ENCODE peak calls at places on chromosomes 13 and 19, in seven cellular contexts. K is hepatocyte, U is choroid plexus epithelial cell, J is upper lobe of left lung, G is ovary, Q is lower leg skin, R is colonic mucosa. F is an unnamed sample.

GRCh38 chr13:77449265-77449664 is 86.2 kb upstream of the SCEL start:
- DNase-seq in K (no peak), U (no peak), J (no peak), G (no peak), Q (no peak), R (no peak), F (no peak)

GRCh38 chr13:57631607-57632275 is at the start of gene PCDH17:
- DNase-seq in K (peak), U (peak), J (no peak), G (no peak), Q (no peak), R (no peak), F (no peak)

GRCh38 chr19:5624154-5624663 is 1.3 kb downstream of the SAFB start:
- DNase-seq in K (peak), U (peak), J (peak), G (peak), Q (peak), R (peak), F (peak)

GRCh38 chr19:39067104-39067503 is 17.1 kb upstream of the ACP7 start:
- DNase-seq in K (no peak), U (no peak), J (no peak), G (no peak), Q (no peak), R (no peak), F (no peak)

GRCh38 chr19:40612831-40613668 is 11.9 kb downstream of the LTBP4 start:
- DNase-seq in K (peak), U (peak), J (peak), G (peak), Q (peak), R (peak), F (no peak)

GRCh38 chr13:81394605-81395004 is 1053.7 kb upstream of the SPRY2 start:
- DNase-seq in K (peak), U (no peak), J (no peak), G (no peak), Q (no peak), R (no peak), F (no peak)

GRCh38 chr19:23403024-23403423 is 7.8 kb upstream of the ZNF91 start:
- DNase-seq in K (peak), U (no peak), J (no peak), G (no peak), Q (no peak), R (no peak), F (no peak)

GRCh38 chr13:34913040-34913439 is 29.0 kb upstream of the NBEA start:
- DNase-seq in K (peak), U (peak), J (no peak), G (no peak), Q (no peak), R (no peak), F (peak)

GRCh38 chr13:53953205-53953604 is 924.6 kb downstream of the OLFM4 start:
- DNase-seq in K (no peak), U (no peak), J (no peak), G (no peak), Q (no peak), R (no peak), F (no peak)

GRCh38 chr13:78593129-78593528 is 10.2 kb downstream of the POU4F1 start:
- DNase-seq in K (no peak), U (no peak), J (no peak), G (no peak), Q (no peak), R (no peak), F (no peak)

GRCh38 chr13:53821632-53822031 is 793.0 kb downstream of the OLFM4 start:
- DNase-seq in K (no peak), U (no peak), J (no peak), G (no peak), Q (no peak), R (no peak), F (peak)

GRCh38 chr19:37074819-37075362 is 3.3 kb upstream of the ZNF420 start:
- DNase-seq in K (no peak), U (no peak), J (no peak), G (no peak), Q (no peak), R (no peak), F (no peak)

GRCh38 chr19:11482384-11483050 is 1.7 kb upstream of the ELAVL3 start:
- DNase-seq in K (peak), U (peak), J (peak), G (peak), Q (peak), R (peak), F (peak)

GRCh38 chr13:37225414-37226047 is 120.1 kb upstream of the CSNK1A1L start:
- DNase-seq in K (no peak), U (peak), J (no peak), G (no peak), Q (no peak), R (no peak), F (no peak)

GRCh38 chr13:105630411-105630810 is 905.1 kb downstream of the EFNB2 start:
- DNase-seq in K (no peak), U (no peak), J (no peak), G (no peak), Q (no peak), R (no peak), F (no peak)

GRCh38 chr19:15836345-15836594 is 20.8 kb upstream of the OR10H1 start:
- DNase-seq in K (no peak), U (peak), J (no peak), G (no peak), Q (no peak), R (no peak), F (no peak)

GRCh38 chr13:54513254-54513653 is 1484.6 kb downstream of the OLFM4 start:
- DNase-seq in K (no peak), U (no peak), J (no peak), G (no peak), Q (no peak), R (no peak), F (no peak)

GRCh38 chr19:10760268-10760944 is 42.5 kb downstream of the DNM2 start:
- DNase-seq in K (peak), U (no peak), J (no peak), G (no peak), Q (no peak), R (no peak), F (peak)

GRCh38 chr19:47228168-47228936 is 2.6 kb downstream of the BBC3 start:
- DNase-seq in K (peak), U (no peak), J (peak), G (peak), Q (peak), R (peak), F (no peak)

GRCh38 chr19:46716013-46716671 is 772 bp downstream of the PRKD2 start:
- DNase-seq in K (peak), U (no peak), J (no peak), G (no peak), Q (no peak), R (peak), F (no peak)

GRCh38 chr13:49652691-49653305 is 24.5 kb downstream of the ARL11 start:
- DNase-seq in K (peak), U (peak), J (no peak), G (no peak), Q (no peak), R (peak), F (peak)

GRCh38 chr13:81140675-81141074 is 799.7 kb upstream of the SPRY2 start:
- DNase-seq in K (no peak), U (no peak), J (no peak), G (no peak), Q (no peak), R (no peak), F (no peak)

GRCh38 chr19:50728084-50728737 is 5.0 kb downstream of the CLEC11A start:
- DNase-seq in K (peak), U (peak), J (peak), G (peak), Q (peak), R (peak), F (no peak)

GRCh38 chr13:36526897-36527296 is 94.6 kb downstream of the CCNA1 start:
- DNase-seq in K (no peak), U (no peak), J (peak), G (no peak), Q (no peak), R (no peak), F (peak)

GRCh38 chr13:43567608-43568007 is 219.2 kb downstream of the ENOX1 start:
- DNase-seq in K (no peak), U (peak), J (no peak), G (no peak), Q (no peak), R (no peak), F (peak)

GRCh38 chr13:85654227-85654626 is 145.0 kb downstream of the SLITRK6 start:
- DNase-seq in K (no peak), U (no peak), J (no peak), G (no peak), Q (no peak), R (no peak), F (peak)

GRCh38 chr13:79398915-79399314 is 7.1 kb downstream of the RBM26 start:
- DNase-seq in K (no peak), U (peak), J (no peak), G (no peak), Q (no peak), R (no peak), F (peak)

GRCh38 chr13:30735025-30735967 is at the start of gene ALOX5AP:
- DNase-seq in K (no peak), U (peak), J (peak), G (no peak), Q (no peak), R (no peak), F (no peak)

GRCh38 chr19:5680083-5680436 is 256 bp downstream of the MICOS13 start:
- DNase-seq in K (peak), U (peak), J (peak), G (no peak), Q (peak), R (no peak), F (no peak)

GRCh38 chr19:45630463-45630862 is 8.7 kb downstream of the EML2 start:
- DNase-seq in K (peak), U (peak), J (no peak), G (no peak), Q (no peak), R (no peak), F (peak)

GRCh38 chr13:94674609-94675348 is 37.6 kb downstream of the SOX21 start:
- DNase-seq in K (peak), U (peak), J (peak), G (no peak), Q (no peak), R (peak), F (peak)

GRCh38 chr13:21580736-21581135 is 23.2 kb downstream of the MICU2 start:
- DNase-seq in K (no peak), U (no peak), J (no peak), G (no peak), Q (no peak), R (no peak), F (no peak)
- H3K4me3 ChIP-seq in K (no peak), U (no peak), J (no peak), G (no peak), Q (no peak), R (no peak), F (no peak)

GRCh38 chr19:35115538-35115951 is at the start of gene FXYD3:
- DNase-seq in K (no peak), U (no peak), J (no peak), G (no peak), Q (no peak), R (peak), F (peak)
- H3K4me3 ChIP-seq in K (peak), U (no peak), J (peak), G (peak), Q (peak), R (peak), F (peak)

GRCh38 chr13:19345158-19345557 is 163.5 kb upstream of the TUBA3C start:
- DNase-seq in K (no peak), U (no peak), J (no peak), G (no peak), Q (no peak), R (no peak), F (no peak)
- H3K4me3 ChIP-seq in K (no peak), U (no peak), J (no peak), G (no peak), Q (no peak), R (no peak), F (no peak)

GRCh38 chr19:2983351-2984195 is 6.2 kb downstream of the TLE6 start:
- DNase-seq in K (peak), U (peak), J (peak), G (peak), Q (peak), R (peak), F (peak)
- H3K4me3 ChIP-seq in K (no peak), U (peak), J (peak), G (peak), Q (no peak), R (no peak), F (peak)

DNA sequence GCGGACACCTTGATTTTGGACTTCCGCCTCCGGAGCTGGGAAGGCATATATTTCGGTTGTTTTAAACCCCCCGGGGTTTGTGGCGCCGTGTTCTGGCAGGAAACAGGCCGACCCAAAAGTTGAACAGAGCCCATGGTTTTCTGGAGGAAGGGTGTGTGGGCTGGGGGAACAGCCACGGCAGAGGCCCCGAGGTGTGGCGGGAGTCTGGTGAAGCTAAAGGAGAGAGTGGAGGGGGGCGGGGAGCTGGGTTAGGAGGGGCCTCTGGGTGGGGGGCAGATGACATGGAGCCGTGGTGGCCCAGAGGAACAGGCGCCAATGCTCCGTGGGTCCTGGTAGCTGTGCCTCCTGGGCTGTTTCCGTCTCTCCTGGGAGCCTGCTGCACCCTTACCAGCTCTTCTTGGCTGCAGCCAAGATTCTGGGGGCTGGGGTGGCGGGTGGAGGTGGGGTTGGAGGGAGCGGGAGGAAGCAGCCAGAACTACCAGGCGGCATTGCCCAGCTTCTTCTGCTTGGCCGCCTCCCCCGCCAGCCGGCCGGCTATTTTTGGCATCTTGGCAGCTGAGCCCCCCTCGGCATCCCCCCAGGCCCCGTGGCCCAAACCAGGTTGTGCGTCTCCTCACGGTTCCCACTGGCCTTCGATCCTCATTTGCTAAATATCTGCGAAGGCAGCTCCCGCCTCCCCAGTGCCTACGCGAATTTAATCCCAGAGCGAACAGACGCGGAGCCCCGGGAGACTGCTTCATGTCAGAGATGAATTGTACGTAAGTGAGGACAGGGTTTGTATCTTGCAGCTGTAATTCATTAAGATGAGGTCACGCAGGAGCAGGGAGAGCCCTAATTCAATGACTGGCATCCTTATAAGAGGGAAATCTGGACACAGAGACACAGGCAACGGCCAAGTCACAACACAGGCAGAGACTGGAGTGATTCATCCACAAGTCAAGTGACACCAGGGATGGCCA is 12.7 kb upstream of the PEAK3 start:
- DNase-seq in K (no peak), U (peak), J (no peak), G (no peak), Q (no peak), R (no peak), F (no peak)
- H3K4me3 ChIP-seq in K (no peak), U (no peak), J (no peak), G (no peak), Q (no peak), R (no peak), F (no peak)

GRCh38 chr19:18589380-18590272 is 1.0 kb downstream of the REX1BD start:
- DNase-seq in K (peak), U (peak), J (peak), G (peak), Q (peak), R (peak), F (peak)

GRCh38 chr19:18587561-18587960 is 1.0 kb upstream of the REX1BD start:
- DNase-seq in K (no peak), U (no peak), J (no peak), G (no peak), Q (peak), R (no peak), F (no peak)

GRCh38 chr19:18588611-18589379 is at the start of gene REX1BD:
- DNase-seq in K (peak), U (peak), J (peak), G (peak), Q (peak), R (peak), F (peak)

GRCh38 chr19:18586311-18586710 is 2.3 kb upstream of the REX1BD start:
- DNase-seq in K (no peak), U (no peak), J (no peak), G (no peak), Q (no peak), R (no peak), F (no peak)

GRCh38 chr19:18587962-18588610 is 512 bp upstream of the REX1BD start:
- DNase-seq in K (no peak), U (no peak), J (no peak), G (no peak), Q (peak), R (no peak), F (no peak)
- H3K4me3 ChIP-seq in K (peak), U (peak), J (peak), G (peak), Q (peak), R (peak), F (peak)

DNA sequence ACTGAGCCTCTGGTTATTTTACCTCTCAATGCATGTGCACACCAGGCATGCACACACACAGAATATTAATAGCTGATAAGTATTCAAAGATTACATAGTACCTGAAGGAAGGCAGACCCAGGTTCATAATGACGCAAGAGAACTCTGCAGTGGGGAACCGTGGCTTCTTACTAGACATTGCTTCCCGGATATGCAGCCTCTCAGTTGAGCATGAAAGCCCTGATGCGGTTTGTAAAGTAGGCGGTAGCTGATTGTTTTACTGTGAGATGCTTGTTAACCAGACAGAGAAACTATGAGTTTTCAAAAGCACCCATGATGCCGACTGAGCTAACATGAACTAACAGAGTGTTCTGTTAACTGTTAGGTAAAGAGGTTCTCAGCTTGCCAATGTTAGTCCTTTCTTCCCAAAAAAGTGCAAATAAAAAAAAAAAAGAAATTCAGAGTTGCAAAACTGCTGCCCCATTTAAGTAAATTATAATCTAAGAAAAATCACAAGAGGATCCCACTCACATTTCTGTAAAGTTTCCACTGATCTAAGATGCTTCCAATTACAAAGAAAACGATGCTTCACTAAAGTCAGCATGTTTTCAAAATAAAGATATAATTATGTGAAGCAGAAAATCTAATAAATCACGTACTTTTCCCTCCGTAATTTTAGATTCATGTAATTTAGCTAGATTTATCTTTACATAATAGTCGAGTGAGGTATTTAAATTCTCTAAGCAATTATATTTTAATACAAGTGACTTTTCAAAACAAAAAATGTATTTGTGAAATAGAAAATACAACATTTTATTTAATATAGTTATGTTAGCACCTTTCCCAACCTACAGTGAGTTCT is 2.2 kb downstream of the FLT1 start:
- DNase-seq in K (no peak), U (no peak), J (no peak), G (no peak), Q (no peak), R (no peak), F (no peak)
- H3K4me3 ChIP-seq in K (peak), U (no peak), J (peak), G (no peak), Q (no peak), R (no peak), F (no peak)

GRCh38 chr19:19662344-19662743 is 1.1 kb downstream of the ATP13A1 start:
- DNase-seq in K (no peak), U (no peak), J (no peak), G (no peak), Q (no peak), R (no peak), F (no peak)
- H3K4me3 ChIP-seq in K (peak), U (peak), J (peak), G (peak), Q (no peak), R (peak), F (peak)

GRCh38 chr19:55870736-55871135 is 34.4 kb downstream of the NLRP4 start:
- DNase-seq in K (no peak), U (no peak), J (no peak), G (no peak), Q (peak), R (no peak), F (no peak)

GRCh38 chr19:55867101-55867500 is 30.8 kb downstream of the NLRP4 start:
- DNase-seq in K (no peak), U (no peak), J (no peak), G (no peak), Q (no peak), R (no peak), F (no peak)

GRCh38 chr19:55866521-55866920 is 30.2 kb downstream of the NLRP4 start:
- DNase-seq in K (no peak), U (no peak), J (no peak), G (no peak), Q (no peak), R (no peak), F (no peak)
- H3K4me3 ChIP-seq in K (no peak), U (no peak), J (no peak), G (no peak), Q (no peak), R (no peak), F (no peak)

F was measured in PC-3.